ENCODE peak calls at places on chromosomes 11 and 22, in seven cellular contexts. One of them, this sample, is unnamed.

GRCh38 chr11:132158696-132159095 is 788.3 kb downstream of the NTM start:
- DNase-seq in SK-N-SH: peak
- DNase-seq in tibial nerve: no peak
- DNase-seq in A549: no peak
- DNase-seq in sigmoid colon: no peak
- DNase-seq in H1: no peak
- DNase-seq in transverse colon: no peak
- DNase-seq in this sample: no peak

GRCh38 chr11:123020968-123021367 is 39.3 kb upstream of the BSX start:
- DNase-seq in SK-N-SH: peak
- DNase-seq in tibial nerve: peak
- DNase-seq in A549: peak
- DNase-seq in sigmoid colon: no peak
- DNase-seq in H1: no peak
- DNase-seq in transverse colon: peak
- DNase-seq in this sample: no peak

GRCh38 chr11:74714904-74715303 is 16.3 kb downstream of the CHRDL2 start:
- DNase-seq in SK-N-SH: no peak
- DNase-seq in tibial nerve: no peak
- DNase-seq in A549: no peak
- DNase-seq in sigmoid colon: no peak
- DNase-seq in H1: no peak
- DNase-seq in transverse colon: no peak
- DNase-seq in this sample: no peak

GRCh38 chr11:62394825-62395538 is 23.9 kb upstream of the SCGB1A1 start:
- DNase-seq in SK-N-SH: peak
- DNase-seq in tibial nerve: peak
- DNase-seq in A549: peak
- DNase-seq in sigmoid colon: peak
- DNase-seq in H1: peak
- DNase-seq in transverse colon: peak
- DNase-seq in this sample: peak

GRCh38 chr22:44755000-44755399 is 2.6 kb downstream of the ARHGAP8 start:
- DNase-seq in SK-N-SH: no peak
- DNase-seq in tibial nerve: no peak
- DNase-seq in A549: no peak
- DNase-seq in sigmoid colon: no peak
- DNase-seq in H1: no peak
- DNase-seq in transverse colon: no peak
- DNase-seq in this sample: no peak

GRCh38 chr11:117175104-117175503 is 3.4 kb upstream of the SIDT2 start:
- DNase-seq in SK-N-SH: no peak
- DNase-seq in tibial nerve: no peak
- DNase-seq in A549: no peak
- DNase-seq in sigmoid colon: no peak
- DNase-seq in H1: no peak
- DNase-seq in transverse colon: no peak
- DNase-seq in this sample: no peak

GRCh38 chr22:50702821-50703725 is 30.4 kb downstream of the SHANK3 start:
- DNase-seq in SK-N-SH: no peak
- DNase-seq in tibial nerve: no peak
- DNase-seq in A549: no peak
- DNase-seq in sigmoid colon: peak
- DNase-seq in H1: no peak
- DNase-seq in transverse colon: no peak
- DNase-seq in this sample: no peak

GRCh38 chr11:45333023-45333422 is 46.9 kb upstream of the SYT13 start:
- DNase-seq in SK-N-SH: no peak
- DNase-seq in tibial nerve: no peak
- DNase-seq in A549: no peak
- DNase-seq in sigmoid colon: no peak
- DNase-seq in H1: no peak
- DNase-seq in transverse colon: no peak
- DNase-seq in this sample: no peak

GRCh38 chr11:118010738-118011461 is 24.7 kb downstream of the IL10RA start:
- DNase-seq in SK-N-SH: no peak
- DNase-seq in tibial nerve: peak
- DNase-seq in A549: no peak
- DNase-seq in sigmoid colon: peak
- DNase-seq in H1: peak
- DNase-seq in transverse colon: peak
- DNase-seq in this sample: peak

GRCh38 chr11:32420139-32420538 is 15.2 kb downstream of the WT1 start:
- DNase-seq in SK-N-SH: no peak
- DNase-seq in tibial nerve: no peak
- DNase-seq in A549: no peak
- DNase-seq in sigmoid colon: no peak
- DNase-seq in H1: no peak
- DNase-seq in transverse colon: no peak
- DNase-seq in this sample: no peak

GRCh38 chr22:33109532-33110148 is 51.5 kb upstream of the SYN3 start:
- DNase-seq in SK-N-SH: no peak
- DNase-seq in tibial nerve: no peak
- DNase-seq in A549: no peak
- DNase-seq in sigmoid colon: no peak
- DNase-seq in H1: no peak
- DNase-seq in transverse colon: no peak
- DNase-seq in this sample: no peak

GRCh38 chr11:113114452-113115027 is 153.3 kb downstream of the NCAM1 start:
- DNase-seq in SK-N-SH: peak
- DNase-seq in tibial nerve: no peak
- DNase-seq in A549: no peak
- DNase-seq in sigmoid colon: peak
- DNase-seq in H1: peak
- DNase-seq in transverse colon: peak
- DNase-seq in this sample: no peak

GRCh38 chr22:38718414-38718813 is 12.7 kb downstream of the GTPBP1 start:
- DNase-seq in SK-N-SH: peak
- DNase-seq in tibial nerve: no peak
- DNase-seq in A549: peak
- DNase-seq in sigmoid colon: peak
- DNase-seq in H1: no peak
- DNase-seq in transverse colon: peak
- DNase-seq in this sample: peak

GRCh38 chr11:102390667-102391449 is 43.8 kb downstream of the BIRC2 start:
- DNase-seq in SK-N-SH: peak
- DNase-seq in tibial nerve: peak
- DNase-seq in A549: peak
- DNase-seq in sigmoid colon: peak
- DNase-seq in H1: peak
- DNase-seq in transverse colon: peak
- DNase-seq in this sample: peak

GRCh38 chr11:2775083-2775625 is 75.4 kb upstream of the KCNQ1OT1 start:
- DNase-seq in SK-N-SH: no peak
- DNase-seq in tibial nerve: no peak
- DNase-seq in A549: no peak
- DNase-seq in sigmoid colon: peak
- DNase-seq in H1: no peak
- DNase-seq in transverse colon: no peak
- DNase-seq in this sample: peak

GRCh38 chr11:75031224-75031753 is 42.6 kb downstream of the NEU3 start:
- DNase-seq in SK-N-SH: no peak
- DNase-seq in tibial nerve: no peak
- DNase-seq in A549: no peak
- DNase-seq in sigmoid colon: no peak
- DNase-seq in H1: no peak
- DNase-seq in transverse colon: no peak
- DNase-seq in this sample: no peak

GRCh38 chr11:57599381-57599780 is 1.9 kb downstream of the SERPING1 start:
- DNase-seq in SK-N-SH: no peak
- DNase-seq in tibial nerve: no peak
- DNase-seq in A549: no peak
- DNase-seq in sigmoid colon: no peak
- DNase-seq in H1: no peak
- DNase-seq in transverse colon: no peak
- DNase-seq in this sample: no peak

GRCh38 chr11:77557553-77557952 is 32.2 kb upstream of the AQP11 start:
- DNase-seq in SK-N-SH: peak
- DNase-seq in tibial nerve: no peak
- DNase-seq in A549: no peak
- DNase-seq in sigmoid colon: no peak
- DNase-seq in H1: no peak
- DNase-seq in transverse colon: no peak
- DNase-seq in this sample: no peak

GRCh38 chr11:28701760-28702449 is 593.7 kb downstream of the METTL15 start:
- DNase-seq in SK-N-SH: no peak
- DNase-seq in tibial nerve: no peak
- DNase-seq in A549: peak
- DNase-seq in sigmoid colon: no peak
- DNase-seq in H1: no peak
- DNase-seq in transverse colon: no peak
- DNase-seq in this sample: no peak

GRCh38 chr11:86940122-86940777 is 14.9 kb downstream of the FZD4 start:
- DNase-seq in SK-N-SH: no peak
- DNase-seq in tibial nerve: peak
- DNase-seq in A549: no peak
- DNase-seq in sigmoid colon: peak
- DNase-seq in H1: no peak
- DNase-seq in transverse colon: peak
- DNase-seq in this sample: no peak

GRCh38 chr11:14237333-14237988 is 121.5 kb downstream of the RRAS2 start:
- DNase-seq in SK-N-SH: no peak
- DNase-seq in tibial nerve: no peak
- DNase-seq in A549: no peak
- DNase-seq in sigmoid colon: no peak
- DNase-seq in H1: no peak
- DNase-seq in transverse colon: peak
- DNase-seq in this sample: no peak
- H3K4me3 ChIP-seq in SK-N-SH: no peak
- H3K4me3 ChIP-seq in tibial nerve: no peak
- H3K4me3 ChIP-seq in A549: no peak
- H3K4me3 ChIP-seq in sigmoid colon: no peak
- H3K4me3 ChIP-seq in H1: no peak
- H3K4me3 ChIP-seq in transverse colon: no peak
- H3K4me3 ChIP-seq in this sample: no peak

DNA sequence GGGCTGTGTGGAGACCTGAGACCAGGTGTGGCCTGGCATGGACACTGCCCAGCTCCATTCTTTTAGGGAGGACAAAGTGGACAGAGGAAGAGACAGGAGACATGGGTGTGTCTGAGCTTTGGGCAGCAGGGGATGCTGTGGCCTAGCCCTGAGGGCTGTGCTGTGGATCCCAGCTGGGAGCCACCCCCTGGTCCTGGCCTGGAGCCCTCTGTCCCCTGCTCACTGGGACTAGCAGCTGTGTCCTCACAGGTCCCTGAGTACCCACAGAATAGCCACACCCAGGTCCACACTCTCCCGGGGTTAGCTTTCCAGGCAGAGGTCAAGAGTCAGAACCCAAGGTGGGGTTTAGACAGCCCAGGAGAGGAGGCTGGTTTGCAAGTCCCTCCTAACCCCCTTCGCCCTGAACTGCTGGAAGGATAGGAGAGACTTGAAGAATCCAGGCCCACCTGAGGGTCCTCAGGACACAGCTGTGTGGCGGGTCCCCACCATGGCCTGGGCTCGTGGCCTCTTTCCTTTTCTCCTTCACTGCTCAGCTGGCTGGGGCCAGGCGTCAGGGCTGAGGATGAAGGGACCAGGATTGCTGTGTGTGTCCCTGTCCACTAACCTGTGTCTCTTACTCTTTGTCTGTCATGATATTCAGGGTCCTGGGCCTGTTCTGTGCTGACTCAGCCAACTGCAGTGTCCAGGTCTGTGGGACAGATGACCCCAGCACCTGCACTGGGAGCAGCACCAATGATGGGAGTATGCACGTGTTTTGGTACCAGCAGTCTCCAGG is 78.5 kb upstream of the VPREB1 start:
- DNase-seq in SK-N-SH: no peak
- DNase-seq in tibial nerve: no peak
- DNase-seq in A549: no peak
- DNase-seq in sigmoid colon: no peak
- DNase-seq in H1: no peak
- DNase-seq in transverse colon: no peak
- DNase-seq in this sample: peak
- TF ChIP-seq EP300 in SK-N-SH: no peak
- TF ChIP-seq EP300 in tibial nerve: no peak
- TF ChIP-seq EP300 in A549: no peak
- TF ChIP-seq EP300 in sigmoid colon: no peak
- TF ChIP-seq EP300 in H1: no peak
- TF ChIP-seq EP300 in transverse colon: no peak
- TF ChIP-seq EP300 in this sample: no peak

DNA sequence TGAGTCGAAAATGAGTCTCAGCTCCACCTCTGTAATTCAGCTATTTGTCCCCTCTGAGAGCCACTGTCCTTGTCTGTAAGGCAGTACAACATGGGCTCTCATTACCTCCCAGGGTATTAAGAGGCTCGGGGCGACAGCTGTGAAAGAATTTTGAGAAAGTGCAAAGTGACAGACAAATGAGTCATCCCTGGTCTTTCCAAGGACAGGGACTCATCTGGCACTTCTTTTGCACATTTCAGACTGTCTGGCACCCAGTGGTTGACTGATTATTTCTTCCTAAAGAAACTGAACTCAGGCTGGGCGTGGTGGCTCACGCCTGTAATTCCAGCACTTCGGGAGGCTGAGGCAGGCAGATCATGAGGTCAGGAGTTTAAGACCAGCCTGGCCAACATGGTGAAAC is 62.1 kb upstream of the ARFGAP3 start:
- DNase-seq in SK-N-SH: no peak
- DNase-seq in tibial nerve: no peak
- DNase-seq in A549: peak
- DNase-seq in sigmoid colon: peak
- DNase-seq in H1: no peak
- DNase-seq in transverse colon: no peak
- DNase-seq in this sample: no peak
- H3K27ac ChIP-seq in SK-N-SH: peak
- H3K27ac ChIP-seq in tibial nerve: no peak
- H3K27ac ChIP-seq in A549: peak
- H3K27ac ChIP-seq in sigmoid colon: no peak
- H3K27ac ChIP-seq in H1: no peak
- H3K27ac ChIP-seq in transverse colon: no peak
- H3K27ac ChIP-seq in this sample: no peak

DNA sequence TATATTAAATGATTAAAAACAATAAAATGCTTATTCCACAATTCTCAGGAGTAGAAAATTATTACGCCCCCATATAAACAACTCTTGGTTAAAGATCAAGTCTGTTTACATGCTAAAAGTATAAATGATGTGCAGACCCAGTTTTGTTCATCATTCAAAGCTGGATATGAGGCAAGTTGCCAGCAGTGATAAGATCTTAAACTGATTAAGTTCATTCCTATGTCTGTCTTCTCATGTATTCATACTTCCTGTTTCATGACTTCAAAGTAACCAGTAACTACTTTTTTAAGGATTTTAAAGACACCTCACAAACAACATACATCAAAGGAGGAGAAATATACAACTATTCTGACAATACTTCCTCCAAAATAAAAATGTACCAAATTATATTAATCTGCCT is 55.0 kb upstream of the ARHGAP32 start:
- DNase-seq in SK-N-SH: peak
- DNase-seq in tibial nerve: no peak
- DNase-seq in A549: peak
- DNase-seq in sigmoid colon: no peak
- DNase-seq in H1: no peak
- DNase-seq in transverse colon: no peak
- DNase-seq in this sample: no peak
- H3K4me3 ChIP-seq in SK-N-SH: no peak
- H3K4me3 ChIP-seq in tibial nerve: no peak
- H3K4me3 ChIP-seq in A549: no peak
- H3K4me3 ChIP-seq in sigmoid colon: no peak
- H3K4me3 ChIP-seq in H1: no peak
- H3K4me3 ChIP-seq in transverse colon: no peak
- H3K4me3 ChIP-seq in this sample: no peak

GRCh38 chr11:124807660-124808270 is 7.6 kb upstream of the MSANTD2 start:
- DNase-seq in SK-N-SH: no peak
- DNase-seq in tibial nerve: no peak
- DNase-seq in A549: no peak
- DNase-seq in sigmoid colon: no peak
- DNase-seq in H1: no peak
- DNase-seq in transverse colon: no peak
- DNase-seq in this sample: no peak
- TF ChIP-seq EP300 in SK-N-SH: no peak
- TF ChIP-seq EP300 in tibial nerve: no peak
- TF ChIP-seq EP300 in A549: no peak
- TF ChIP-seq EP300 in sigmoid colon: no peak
- TF ChIP-seq EP300 in H1: no peak
- TF ChIP-seq EP300 in transverse colon: no peak
- TF ChIP-seq EP300 in this sample: no peak